ENCODE peak calls at places on chromosomes 1 and 21, in seven cellular contexts. I is H1, P is foreskin keratinocyte, W is AG04449, L is esophagus squamous epithelium, G is lung, S is adrenal gland. V is an unnamed sample.

GRCh38 chr21:38505654-38506523 is 7.6 kb upstream of the ERG start:
- DNase-seq in P (peak), S (peak), G (no peak), L (no peak), I (peak), W (peak), V (no peak)

GRCh38 chr1:32367912-32368635 is 5.7 kb downstream of the TSSK3 start:
- DNase-seq in S (no peak), P (no peak), W (no peak), I (no peak), L (no peak), G (no peak), V (no peak)

GRCh38 chr1:154895779-154896178 is 25.7 kb upstream of the KCNN3 start:
- DNase-seq in S (peak), W (no peak), G (no peak), P (no peak), L (no peak), I (no peak), V (no peak)

GRCh38 chr1:243667591-243667990 is 182.5 kb downstream of the AKT3 start:
- DNase-seq in L (no peak), S (no peak), W (no peak), I (no peak), G (no peak), P (no peak), V (no peak)

GRCh38 chr1:116345830-116346229 is 27.2 kb upstream of the ATP1A1 start:
- DNase-seq in G (no peak), S (no peak), L (no peak), I (no peak), P (no peak), W (no peak), V (no peak)

GRCh38 chr1:108815566-108815965 is 41.3 kb downstream of the AKNAD1 start:
- DNase-seq in L (no peak), W (no peak), I (no peak), S (no peak), P (no peak), G (no peak), V (no peak)

GRCh38 chr1:14955402-14955801 is 198.1 kb upstream of the TMEM51 start:
- DNase-seq in W (no peak), G (no peak), P (peak), L (no peak), S (no peak), I (no peak), V (no peak)

GRCh38 chr1:173255214-173255813 is 48.2 kb upstream of the TNFSF4 start:
- DNase-seq in G (no peak), W (no peak), I (no peak), L (no peak), S (no peak), P (peak), V (no peak)

GRCh38 chr1:242828199-242828598 is 303.7 kb upstream of the PLD5 start:
- DNase-seq in G (no peak), P (no peak), I (no peak), W (no peak), S (no peak), L (no peak), V (no peak)

GRCh38 chr1:20058531-20058930 is 11.5 kb upstream of the PLA2G5 start:
- DNase-seq in I (no peak), W (peak), G (peak), S (no peak), L (no peak), P (peak), V (no peak)

GRCh38 chr1:211876849-211877248 is 46.3 kb upstream of the LPGAT1 start:
- DNase-seq in L (no peak), I (no peak), G (no peak), W (no peak), P (no peak), S (no peak), V (no peak)

GRCh38 chr1:40985875-40986274 is 6.4 kb downstream of the CTPS1 start:
- DNase-seq in W (no peak), P (no peak), L (no peak), S (no peak), G (no peak), I (no peak), V (no peak)

GRCh38 chr21:28444131-28444530 is 548.5 kb downstream of the LTN1 start:
- DNase-seq in P (no peak), W (no peak), L (no peak), G (no peak), S (no peak), I (no peak), V (no peak)

GRCh38 chr1:110384581-110385321 is 6.1 kb downstream of the SLC16A4 start:
- DNase-seq in G (no peak), W (no peak), S (no peak), I (no peak), P (no peak), L (no peak), V (no peak)

DNA sequence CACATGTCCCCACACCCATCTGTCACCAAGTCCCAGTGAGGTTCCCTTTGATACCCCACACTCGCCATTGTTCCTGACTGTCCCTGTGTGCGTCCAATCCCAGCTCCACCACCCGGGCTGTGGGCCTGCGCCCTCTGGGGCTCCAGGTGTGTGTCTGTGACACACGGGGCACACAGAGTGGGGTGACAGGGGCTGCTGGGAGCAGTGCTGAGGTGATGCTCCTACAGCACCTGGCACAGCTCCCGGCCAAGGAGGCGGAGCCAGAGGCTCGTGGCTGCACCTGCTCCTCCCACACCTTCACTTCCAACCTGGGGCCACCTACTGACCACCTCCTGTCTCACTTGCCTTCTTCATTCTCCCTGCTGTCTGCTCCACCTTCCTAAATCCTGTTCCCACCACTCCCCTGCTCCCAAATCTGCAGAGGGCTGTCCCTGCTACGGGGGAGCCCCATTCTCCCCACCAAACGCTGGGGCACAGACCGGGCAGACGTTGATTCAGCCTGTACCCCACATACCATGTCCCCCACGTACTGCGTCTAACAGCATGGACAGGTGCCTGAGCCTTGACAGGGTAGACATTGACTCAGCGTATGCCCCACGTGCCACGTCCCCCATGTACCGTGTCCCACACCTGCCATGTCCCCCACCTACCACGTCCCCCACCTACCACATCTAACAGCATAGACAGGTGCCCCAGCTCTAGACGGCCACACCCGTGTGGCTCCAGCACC is 16.4 kb downstream of the WDR4 start:
- DNase-seq in S (no peak), I (no peak), P (peak), G (no peak), L (no peak), W (no peak), V (no peak)
- TF ChIP-seq CTCF in S (no peak), I (no peak), P (peak), G (no peak), L (no peak), W (no peak), V (no peak)

GRCh38 chr1:202786804-202787203 is 21.4 kb downstream of the KDM5B start:
- DNase-seq in L (no peak), W (no peak), P (no peak), G (no peak), I (no peak), S (no peak), V (no peak)

GRCh38 chr1:202781180-202781579 is 27.0 kb downstream of the KDM5B start:
- DNase-seq in S (no peak), I (no peak), W (no peak), G (no peak), L (no peak), P (no peak), V (no peak)
- TF ChIP-seq CTCF in S (no peak), I (no peak), W (no peak), G (no peak), L (no peak), P (no peak), V (no peak)

GRCh38 chr1:233238884-233239432 is 56.6 kb downstream of the PCNX2 start:
- DNase-seq in L (no peak), I (no peak), S (no peak), G (no peak), W (no peak), P (no peak), V (no peak)
- TF ChIP-seq CTCF in L (no peak), I (no peak), S (no peak), G (no peak), W (no peak), P (peak), V (peak)

DNA sequence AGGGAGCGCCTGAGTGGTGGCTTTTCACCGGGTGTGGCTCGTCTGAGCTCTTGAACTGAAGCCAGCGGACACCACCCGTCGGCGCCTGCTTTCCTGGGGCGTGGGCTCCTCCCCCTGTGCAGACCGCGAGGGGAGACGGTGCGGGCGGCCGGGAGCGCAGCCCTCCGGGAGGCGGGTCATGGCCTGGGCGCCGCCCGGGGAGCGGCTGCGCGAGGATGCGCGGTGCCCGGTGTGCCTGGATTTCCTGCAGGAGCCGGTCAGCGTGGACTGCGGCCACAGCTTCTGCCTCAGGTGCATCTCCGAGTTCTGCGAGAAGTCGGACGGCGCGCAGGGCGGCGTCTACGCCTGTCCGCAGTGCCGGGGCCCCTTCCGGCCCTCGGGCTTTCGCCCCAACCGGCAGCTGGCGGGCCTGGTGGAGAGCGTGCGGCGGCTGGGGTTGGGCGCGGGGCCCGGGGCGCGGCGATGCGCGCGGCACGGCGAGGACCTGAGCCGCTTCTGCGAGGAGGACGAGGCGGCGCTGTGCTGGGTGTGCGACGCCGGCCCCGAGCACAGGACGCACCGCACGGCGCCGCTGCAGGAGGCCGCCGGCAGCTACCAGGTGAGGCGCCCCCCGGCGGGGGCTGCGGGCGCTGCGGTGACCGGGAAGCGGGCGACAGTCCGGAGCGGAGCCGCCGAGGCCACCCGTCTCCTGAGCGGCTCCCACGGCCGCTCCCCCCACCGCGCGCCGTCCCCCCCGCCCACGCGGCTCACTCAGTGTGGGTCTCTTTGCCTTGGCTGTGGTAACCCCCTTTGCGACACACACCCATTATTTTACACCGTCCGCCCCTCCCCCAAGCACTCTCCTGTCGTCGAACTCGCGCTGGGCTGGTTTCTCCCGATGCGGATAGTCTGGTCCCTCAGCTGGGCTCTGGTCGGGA is at the start of gene TRIM58:
- DNase-seq in L (no peak), I (no peak), S (no peak), G (no peak), P (no peak), W (no peak), V (peak)
- TF ChIP-seq CTCF in L (no peak), I (no peak), S (peak), G (no peak), P (no peak), W (no peak), V (peak)

DNA sequence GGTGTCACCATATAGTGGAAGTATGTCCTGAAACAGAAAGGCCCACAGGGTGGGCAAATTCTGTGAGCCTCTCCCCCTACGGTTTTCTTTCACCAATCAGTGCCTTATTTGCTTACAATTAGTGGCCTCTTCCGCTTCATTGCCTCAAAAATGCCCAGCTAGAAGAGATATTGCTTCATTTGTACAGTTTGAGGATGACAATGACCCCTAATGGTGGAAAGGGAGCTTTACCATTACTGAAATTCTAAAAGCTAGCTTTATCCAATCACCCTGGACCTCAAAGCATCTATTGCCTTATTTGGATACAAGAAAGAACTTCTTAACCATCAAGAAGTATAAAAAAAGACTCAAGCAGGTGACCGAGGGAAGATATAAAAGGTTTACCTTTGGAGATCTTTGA is 49.6 kb downstream of the LRRC71 start:
- DNase-seq in L (no peak), I (no peak), W (no peak), G (no peak), S (no peak), P (no peak), V (no peak)
- TF ChIP-seq CTCF in L (no peak), I (no peak), W (peak), G (no peak), S (no peak), P (peak), V (peak)

V was measured in D721Med.